ENCODE peak calls at places on chromosome X, in four cellular contexts. One of them, this sample, is unnamed.

GRCh38 chrX:19893722-19894121 is 6.3 kb upstream of the SH3KBP1 start:
- DNase-seq in H1: no peak
- DNase-seq in K562: no peak
- DNase-seq in SK-N-SH: no peak
- DNase-seq in this sample: no peak

GRCh38 chrX:56729152-56729557 is at the start of gene NBDY:
- DNase-seq in H1: no peak
- DNase-seq in SK-N-SH: peak
- DNase-seq in K562: peak
- DNase-seq in this sample: peak

GRCh38 chrX:136207546-136207945 is 43.7 kb downstream of the MAP7D3 start:
- DNase-seq in H1: no peak
- DNase-seq in SK-N-SH: no peak
- DNase-seq in K562: no peak
- DNase-seq in this sample: no peak

GRCh38 chrX:12617241-12617640 is 174.0 kb upstream of the PRPS2 start:
- DNase-seq in SK-N-SH: no peak
- DNase-seq in H1: no peak
- DNase-seq in K562: no peak
- DNase-seq in this sample: no peak

GRCh38 chrX:11970935-11971334 is 167.3 kb upstream of the FRMPD4 start:
- DNase-seq in K562: no peak
- DNase-seq in SK-N-SH: no peak
- DNase-seq in H1: no peak
- DNase-seq in this sample: no peak

GRCh38 chrX:41019041-41019392 is 66.2 kb upstream of the USP9X start:
- DNase-seq in H1: no peak
- DNase-seq in K562: no peak
- DNase-seq in SK-N-SH: no peak
- DNase-seq in this sample: no peak

GRCh38 chrX:119455264-119455663 is 13.0 kb upstream of the SLC25A5 start:
- DNase-seq in H1: no peak
- DNase-seq in SK-N-SH: no peak
- DNase-seq in K562: no peak
- DNase-seq in this sample: no peak

GRCh38 chrX:76148753-76149152 is 24.1 kb upstream of the PBDC1 start:
- DNase-seq in K562: no peak
- DNase-seq in H1: no peak
- DNase-seq in SK-N-SH: no peak
- DNase-seq in this sample: peak

GRCh38 chrX:311156-312129 is 7.2 kb downstream of the GTPBP6 start:
- DNase-seq in K562: no peak
- DNase-seq in SK-N-SH: no peak
- DNase-seq in H1: no peak
- DNase-seq in this sample: no peak

GRCh38 chrX:65406532-65406931 is 128.1 kb downstream of the LAS1L start:
- DNase-seq in H1: no peak
- DNase-seq in K562: no peak
- DNase-seq in SK-N-SH: no peak
- DNase-seq in this sample: peak

GRCh38 chrX:140507982-140508305 is 3.1 kb upstream of the SOX3 start:
- DNase-seq in K562: no peak
- DNase-seq in H1: no peak
- DNase-seq in SK-N-SH: peak
- DNase-seq in this sample: peak

GRCh38 chrX:132676102-132676501 is 187.3 kb upstream of the MBNL3 start:
- DNase-seq in K562: no peak
- DNase-seq in H1: no peak
- DNase-seq in SK-N-SH: no peak
- DNase-seq in this sample: peak

GRCh38 chrX:135973025-135973547 is 702 bp downstream of the MMGT1 start:
- DNase-seq in H1: no peak
- DNase-seq in SK-N-SH: no peak
- DNase-seq in K562: peak
- DNase-seq in this sample: no peak

GRCh38 chrX:107684956-107685385 is 56.7 kb downstream of the PRPS1 start:
- DNase-seq in K562: peak
- DNase-seq in H1: no peak
- DNase-seq in SK-N-SH: no peak
- DNase-seq in this sample: peak

GRCh38 chrX:109643687-109644086 is 18.7 kb upstream of the KCNE5 start:
- DNase-seq in K562: no peak
- DNase-seq in H1: no peak
- DNase-seq in SK-N-SH: no peak
- DNase-seq in this sample: no peak

GRCh38 chrX:153421856-153422255 is 10.6 kb downstream of the ZFP92 start:
- DNase-seq in SK-N-SH: no peak
- DNase-seq in H1: no peak
- DNase-seq in K562: no peak
- DNase-seq in this sample: no peak

GRCh38 chrX:120000490-120001246 is 57.1 kb upstream of the NKAP start:
- DNase-seq in H1: no peak
- DNase-seq in K562: no peak
- DNase-seq in SK-N-SH: no peak
- DNase-seq in this sample: peak

GRCh38 chrX:45502396-45502795 is 301.7 kb upstream of the DIPK2B start:
- DNase-seq in H1: no peak
- DNase-seq in K562: no peak
- DNase-seq in SK-N-SH: no peak
- DNase-seq in this sample: no peak

GRCh38 chrX:84710611-84711010 is 208.4 kb upstream of the HDX start:
- DNase-seq in SK-N-SH: no peak
- DNase-seq in K562: no peak
- DNase-seq in H1: no peak
- DNase-seq in this sample: no peak

GRCh38 chrX:40705658-40706312 is 29.6 kb downstream of the MED14 start:
- DNase-seq in K562: no peak
- DNase-seq in SK-N-SH: no peak
- DNase-seq in H1: no peak
- DNase-seq in this sample: no peak

DNA sequence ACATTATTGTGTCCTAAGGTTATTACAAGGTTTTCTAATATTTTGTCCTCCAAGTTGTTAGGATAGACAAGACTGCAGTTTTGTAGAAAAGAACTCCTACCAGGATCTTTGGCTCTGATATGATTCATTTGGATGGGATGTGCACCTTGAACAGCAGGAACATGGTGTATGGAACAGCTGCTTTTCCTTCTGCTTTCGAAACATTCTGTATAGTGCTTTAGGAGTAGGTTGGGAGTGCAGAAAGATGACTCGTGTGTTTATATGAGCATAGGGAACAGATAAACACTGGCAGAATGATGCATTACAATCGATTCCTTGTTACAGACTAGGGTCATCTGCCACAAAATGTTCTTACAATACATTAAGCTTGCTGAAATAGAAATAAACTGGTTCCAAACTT is 790.1 kb downstream of the DMD start:
- DNase-seq in H1: no peak
- DNase-seq in K562: no peak
- DNase-seq in SK-N-SH: no peak
- DNase-seq in this sample: no peak
- TF ChIP-seq CTCF in H1: no peak
- TF ChIP-seq CTCF in K562: no peak
- TF ChIP-seq CTCF in SK-N-SH: no peak
- TF ChIP-seq CTCF in this sample: no peak

GRCh38 chrX:14039344-14039743 is 9.7 kb upstream of the GEMIN8 start:
- DNase-seq in K562: peak
- DNase-seq in SK-N-SH: peak
- DNase-seq in H1: no peak
- DNase-seq in this sample: peak
- TF ChIP-seq TEAD4 in K562: no peak
- TF ChIP-seq TEAD4 in SK-N-SH: no peak
- TF ChIP-seq TEAD4 in H1: no peak
- TF ChIP-seq TEAD4 in this sample: no peak

DNA sequence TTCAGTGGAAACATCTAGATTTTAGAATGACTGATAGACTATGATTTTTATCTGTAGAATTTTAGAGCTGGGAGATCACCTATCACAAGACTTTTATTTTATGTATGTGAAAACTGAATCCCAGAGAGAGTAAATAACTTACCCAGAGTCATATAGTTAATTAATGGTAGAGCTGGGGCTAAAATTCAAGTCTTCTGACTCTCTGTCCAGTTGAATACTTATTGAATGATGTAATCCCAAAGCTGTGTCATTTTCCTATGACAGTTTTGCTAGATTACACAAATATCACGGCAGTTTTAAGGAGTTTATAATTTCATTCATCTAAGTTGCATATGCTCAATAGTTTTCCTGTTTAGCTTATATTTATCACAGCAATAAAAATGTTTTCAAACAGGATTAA is 6.7 kb downstream of the NRK start:
- DNase-seq in H1: no peak
- DNase-seq in K562: no peak
- DNase-seq in SK-N-SH: no peak
- DNase-seq in this sample: no peak
- TF ChIP-seq USF2 in H1: no peak
- TF ChIP-seq USF2 in K562: no peak
- TF ChIP-seq USF2 in SK-N-SH: no peak
- TF ChIP-seq USF2 in this sample: no peak

GRCh38 chrX:103513067-103513466 is 6.2 kb downstream of the RAB40A start:
- DNase-seq in K562: no peak
- DNase-seq in SK-N-SH: no peak
- DNase-seq in H1: no peak
- DNase-seq in this sample: no peak
- TF ChIP-seq CTCF in K562: no peak
- TF ChIP-seq CTCF in SK-N-SH: no peak
- TF ChIP-seq CTCF in H1: no peak
- TF ChIP-seq CTCF in this sample: no peak

GRCh38 chrX:100695991-100696390 is 35.9 kb downstream of the SYTL4 start:
- DNase-seq in H1: no peak
- DNase-seq in K562: no peak
- DNase-seq in SK-N-SH: no peak
- DNase-seq in this sample: no peak
- TF ChIP-seq TEAD4 in H1: no peak
- TF ChIP-seq TEAD4 in K562: no peak
- TF ChIP-seq TEAD4 in SK-N-SH: no peak
- TF ChIP-seq TEAD4 in this sample: no peak

This sample was measured in WTC11.